ENCODE peak calls at places on chromosomes 12 and 14, in four cellular contexts. G is WTC11, Z is bronchial epithelial cell, V is mammary epithelial cell. X is an unnamed sample.

GRCh38 chr14:99356031-99356430 is 84.0 kb upstream of the BCL11B start:
- DNase-seq in G (no peak), Z (no peak), V (no peak), X (no peak)

GRCh38 chr12:46526231-46526630 is 153.7 kb upstream of the SLC38A2 start:
- DNase-seq in G (no peak), Z (no peak), V (no peak), X (no peak)

GRCh38 chr12:52280319-52280795 is 5.9 kb downstream of the KRT86 start:
- DNase-seq in G (no peak), Z (peak), V (peak), X (peak)

GRCh38 chr12:121537814-121538698 is 42.8 kb downstream of the KDM2B start:
- DNase-seq in G (no peak), Z (no peak), V (no peak), X (no peak)

GRCh38 chr14:88937706-88938105 is 113.3 kb downstream of the TTC8 start:
- DNase-seq in G (no peak), Z (no peak), V (no peak), X (no peak)

GRCh38 chr12:49339464-49339861 is 2.5 kb upstream of the C1QL4 start:
- DNase-seq in G (peak), Z (no peak), V (no peak), X (no peak)

GRCh38 chr14:83520837-83521236 is 1987.2 kb upstream of the SEL1L start:
- DNase-seq in G (no peak), Z (no peak), V (no peak), X (no peak)

GRCh38 chr14:95326987-95327386 is 7.3 kb upstream of the CLMN start:
- DNase-seq in G (no peak), Z (peak), V (peak), X (no peak)

GRCh38 chr12:116881325-116881866 is at the start of gene HRK:
- DNase-seq in G (peak), Z (no peak), V (no peak), X (no peak)

GRCh38 chr12:6215120-6215807 is 15.1 kb downstream of the CD9 start:
- DNase-seq in G (peak), Z (peak), V (no peak), X (no peak)

GRCh38 chr12:100755186-100755585 is 39.4 kb upstream of the ANO4 start:
- DNase-seq in G (no peak), Z (peak), V (peak), X (no peak)

GRCh38 chr14:68285421-68286179 is 466.0 kb downstream of the RAD51B start:
- DNase-seq in G (no peak), Z (no peak), V (no peak), X (peak)

GRCh38 chr12:96368233-96368632 is 32.0 kb downstream of the CDK17 start:
- DNase-seq in G (no peak), Z (no peak), V (peak), X (no peak)

GRCh38 chr14:75084513-75084912 is 15.1 kb downstream of the ZC2HC1C start:
- DNase-seq in G (no peak), Z (peak), V (peak), X (no peak)
- TF ChIP-seq CTCF in G (no peak), Z (peak), V (peak), X (no peak)

GRCh38 chr14:57871487-57872080 is 5.7 kb upstream of the SLC35F4 start:
- DNase-seq in G (peak), Z (peak), V (peak), X (no peak)

GRCh38 chr14:57870686-57871457 is 5.0 kb upstream of the SLC35F4 start:
- DNase-seq in G (no peak), Z (no peak), V (no peak), X (no peak)

GRCh38 chr14:57879516-57879915 is 13.6 kb upstream of the SLC35F4 start:
- DNase-seq in G (no peak), Z (no peak), V (no peak), X (no peak)

GRCh38 chr14:57875296-57875695 is 9.4 kb upstream of the SLC35F4 start:
- DNase-seq in G (no peak), Z (no peak), V (no peak), X (no peak)

GRCh38 chr14:57875985-57876384 is 10.1 kb upstream of the SLC35F4 start:
- DNase-seq in G (no peak), Z (no peak), V (no peak), X (no peak)
- TF ChIP-seq CTCF in G (no peak), Z (no peak), V (no peak), X (no peak)

DNA sequence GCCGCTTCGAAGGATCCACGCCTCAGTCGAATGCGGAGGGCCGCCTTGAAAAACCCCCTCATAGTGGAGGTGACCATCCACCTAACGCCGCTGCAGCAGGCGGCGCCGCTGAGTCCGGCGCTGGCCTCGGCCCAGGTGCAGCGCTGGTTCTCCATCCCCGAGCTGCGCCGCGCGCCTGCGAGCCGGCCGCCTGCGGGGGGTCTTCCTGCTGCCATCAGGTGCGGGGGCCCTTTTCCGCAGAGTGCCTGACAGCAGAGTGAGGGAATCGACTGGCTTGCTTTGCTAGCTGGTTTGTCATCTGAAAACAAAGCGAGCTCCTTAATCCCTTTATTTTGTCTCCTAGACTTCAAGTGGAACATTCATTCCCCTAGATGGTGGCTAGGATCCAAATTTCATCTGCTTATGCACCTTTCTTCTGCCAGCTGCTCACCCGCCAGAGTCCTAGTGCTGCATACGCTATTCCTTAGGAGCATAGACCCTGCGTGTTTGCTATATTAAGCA is 10.4 kb upstream of the DNAL1 start:
- DNase-seq in G (peak), Z (peak), V (no peak), X (no peak)
- TF ChIP-seq CTCF in G (no peak), Z (peak), V (no peak), X (no peak)

GRCh38 chr12:102095677-102096263 is 24.1 kb downstream of the NUP37 start:
- DNase-seq in G (no peak), Z (peak), V (peak), X (no peak)
- TF ChIP-seq CTCF in G (no peak), Z (peak), V (peak), X (peak)

X was measured in CD14-positive monocyte.